ENCODE peak calls at places on chromosome 15, in six cellular contexts. G is mesenchymal stem cell, S is H9, P is trophoblast cell, J is neuronal stem cell, X is IMR-90. D is an unnamed sample.

GRCh38 chr15:66701422-66702034 is 508 bp upstream of the SMAD6 start:
- DNase-seq in G (peak), S (peak), X (no peak), P (no peak), J (peak), D (peak)

GRCh38 chr15:52679232-52680040 is at the start of gene ATOSA:
- DNase-seq in J (peak), P (peak), X (peak), S (peak), G (peak), D (peak)

GRCh38 chr15:33392453-33392852 is 81.7 kb downstream of the RYR3 start:
- DNase-seq in P (no peak), S (peak), G (no peak), X (no peak), J (no peak), D (peak)

GRCh38 chr15:93459396-93459795 is 370.4 kb upstream of the RGMA start:
- DNase-seq in J (no peak), S (no peak), P (no peak), X (no peak), G (no peak), D (no peak)

GRCh38 chr15:31554261-31554660 is 227.6 kb downstream of the KLF13 start:
- DNase-seq in P (no peak), X (peak), S (no peak), J (no peak), G (no peak), D (no peak)

GRCh38 chr15:57611938-57612337 is 20.2 kb downstream of the MYZAP start:
- DNase-seq in S (no peak), P (no peak), J (no peak), X (no peak), G (no peak), D (peak)

GRCh38 chr15:88656760-88657221 is 18.0 kb downstream of the ISG20 start:
- DNase-seq in J (no peak), G (no peak), S (no peak), P (no peak), X (no peak), D (no peak)

GRCh38 chr15:84947947-84948830 is 33.5 kb upstream of the PDE8A start:
- DNase-seq in P (no peak), S (no peak), X (peak), G (peak), J (no peak), D (no peak)

GRCh38 chr15:29550834-29551465 is 271.3 kb downstream of the TJP1 start:
- DNase-seq in J (no peak), S (no peak), G (no peak), P (no peak), X (no peak), D (no peak)

GRCh38 chr15:64150236-64150578 is 1.3 kb upstream of the SNX22 start:
- DNase-seq in G (no peak), S (no peak), P (no peak), J (no peak), X (no peak), D (no peak)

GRCh38 chr15:65264877-65265430 is 21.7 kb downstream of the PARP16 start:
- DNase-seq in G (peak), J (no peak), X (peak), P (no peak), S (no peak), D (no peak)

GRCh38 chr15:98554272-98555172 is 93.8 kb upstream of the IGF1R start:
- DNase-seq in G (no peak), P (no peak), S (no peak), J (no peak), X (no peak), D (peak)

GRCh38 chr15:76987896-76988860 is 6.7 kb upstream of the PSTPIP1 start:
- DNase-seq in J (no peak), X (no peak), S (peak), G (no peak), P (no peak), D (peak)

GRCh38 chr15:64950888-64951287 is 38.8 kb downstream of the SPG21 start:
- DNase-seq in P (peak), S (no peak), J (no peak), X (no peak), G (no peak), D (no peak)

GRCh38 chr15:66798426-66799061 is 96.5 kb downstream of the SMAD6 start:
- DNase-seq in S (no peak), G (no peak), P (no peak), J (no peak), X (peak), D (no peak)

GRCh38 chr15:58445861-58446260 is 14.1 kb downstream of the LIPC start:
- DNase-seq in S (no peak), X (no peak), J (no peak), P (no peak), G (no peak), D (no peak)

GRCh38 chr15:90838544-90838943 is 29.8 kb upstream of the FURIN start:
- DNase-seq in P (no peak), G (no peak), J (no peak), X (no peak), S (no peak), D (no peak)

GRCh38 chr15:90838066-90838465 is 30.3 kb upstream of the FURIN start:
- DNase-seq in X (no peak), G (no peak), P (no peak), J (no peak), S (no peak), D (no peak)

GRCh38 chr15:90839187-90840071 is 29.0 kb upstream of the FURIN start:
- DNase-seq in G (no peak), X (peak), S (peak), P (peak), J (peak), D (peak)

GRCh38 chr15:90840954-90841353 is 27.4 kb upstream of the FURIN start:
- DNase-seq in P (peak), S (no peak), J (no peak), X (no peak), G (peak), D (no peak)

GRCh38 chr15:90840157-90840855 is 28.1 kb upstream of the FURIN start:
- DNase-seq in S (no peak), X (no peak), P (peak), G (no peak), J (no peak), D (no peak)
- H2BK120ac ChIP-seq in S (no peak), X (no peak), P (peak), G (no peak), J (no peak), D (no peak)

GRCh38 chr15:49439678-49440375 is 16.8 kb downstream of the FGF7 start:
- DNase-seq in J (no peak), G (no peak), X (no peak), P (no peak), S (no peak), D (no peak)

GRCh38 chr15:49435201-49435600 is 12.2 kb downstream of the FGF7 start:
- DNase-seq in P (peak), S (no peak), X (peak), G (no peak), J (no peak), D (no peak)

GRCh38 chr15:49441816-49442215 is 18.8 kb downstream of the FGF7 start:
- DNase-seq in J (no peak), G (no peak), S (no peak), P (no peak), X (no peak), D (no peak)

GRCh38 chr15:49438970-49439631 is 16.1 kb downstream of the FGF7 start:
- DNase-seq in J (no peak), P (no peak), S (no peak), G (no peak), X (no peak), D (peak)

DNA sequence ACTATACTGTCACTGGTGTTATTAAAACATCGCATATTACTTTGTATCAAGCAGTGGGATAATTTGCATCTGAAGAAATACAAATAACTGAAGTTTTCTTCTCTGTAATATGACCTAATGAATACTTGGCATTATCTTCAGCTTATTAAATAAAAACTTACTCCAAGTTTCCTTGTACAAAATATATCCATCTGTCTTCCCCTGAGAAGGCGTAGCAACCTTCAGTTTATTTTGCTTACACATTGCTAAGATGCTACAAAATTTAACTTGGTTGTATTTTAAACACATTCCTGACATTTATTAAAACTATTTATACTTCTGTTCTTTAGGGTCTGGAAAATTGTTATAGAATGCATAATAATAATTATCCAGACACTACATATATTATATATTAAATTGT is 13.7 kb downstream of the FGF7 start:
- DNase-seq in X (peak), G (no peak), J (no peak), P (no peak), S (no peak), D (no peak)
- H3K4ac ChIP-seq in X (peak), G (no peak), J (no peak), P (no peak), S (no peak), D (no peak)

GRCh38 chr15:60643490-60644040 is 164.6 kb upstream of the ICE2 start:
- DNase-seq in P (no peak), S (no peak), J (no peak), X (no peak), G (no peak), D (no peak)
- H2BK120ac ChIP-seq in P (no peak), S (no peak), J (no peak), X (no peak), G (no peak), D (no peak)

GRCh38 chr15:101174152-101174920 is 77.5 kb downstream of the CHSY1 start:
- DNase-seq in P (no peak), X (no peak), G (no peak), J (no peak), S (no peak), D (no peak)
- H3K4ac ChIP-seq in P (no peak), X (peak), G (no peak), J (no peak), S (no peak), D (no peak)